ENCODE peak calls at places on chromosomes 11 and 22, in nine cellular contexts. One of them, this sample, is unnamed.

GRCh38 chr11:28176231-28176853 is 68.2 kb downstream of the METTL15 start:
- DNase-seq in transverse colon: no peak
- DNase-seq in GM23338: no peak
- DNase-seq in stomach: no peak
- DNase-seq in K562: no peak
- DNase-seq in HCT116: peak; percentile 34
- DNase-seq in spleen: no peak
- DNase-seq in H1: no peak
- DNase-seq in SK-N-SH: no peak
- DNase-seq in this sample: peak; percentile 7

GRCh38 chr22:19890502-19891349 is 36.1 kb upstream of the GNB1L start:
- DNase-seq in K562: no peak
- DNase-seq in HCT116: no peak
- DNase-seq in spleen: peak; percentile 77
- DNase-seq in GM23338: no peak
- DNase-seq in SK-N-SH: peak; percentile 60
- DNase-seq in transverse colon: no peak
- DNase-seq in H1: no peak
- DNase-seq in stomach: no peak
- DNase-seq in this sample: no peak

GRCh38 chr11:111064118-111064517 is 181.4 kb upstream of the POU2AF2 start:
- DNase-seq in stomach: no peak
- DNase-seq in SK-N-SH: no peak
- DNase-seq in spleen: no peak
- DNase-seq in transverse colon: no peak
- DNase-seq in HCT116: no peak
- DNase-seq in H1: no peak
- DNase-seq in K562: no peak
- DNase-seq in GM23338: no peak
- DNase-seq in this sample: no peak

GRCh38 chr11:72378704-72379383 is 55.5 kb downstream of the CLPB start:
- DNase-seq in GM23338: no peak
- DNase-seq in spleen: no peak
- DNase-seq in H1: no peak
- DNase-seq in stomach: peak; percentile 28
- DNase-seq in transverse colon: peak; percentile 31
- DNase-seq in SK-N-SH: no peak
- DNase-seq in K562: no peak
- DNase-seq in HCT116: no peak
- DNase-seq in this sample: no peak

GRCh38 chr11:103585401-103585800 is 451.0 kb upstream of the DDI1 start:
- DNase-seq in SK-N-SH: no peak
- DNase-seq in transverse colon: no peak
- DNase-seq in H1: no peak
- DNase-seq in K562: no peak
- DNase-seq in spleen: no peak
- DNase-seq in GM23338: no peak
- DNase-seq in stomach: no peak
- DNase-seq in HCT116: no peak
- DNase-seq in this sample: no peak

GRCh38 chr11:77175869-77176539 is 48.0 kb downstream of the MYO7A start:
- DNase-seq in H1: peak; percentile 73
- DNase-seq in SK-N-SH: no peak
- DNase-seq in HCT116: no peak
- DNase-seq in spleen: peak; percentile 86
- DNase-seq in transverse colon: no peak
- DNase-seq in GM23338: peak; percentile 72
- DNase-seq in stomach: no peak
- DNase-seq in K562: no peak
- DNase-seq in this sample: no peak

GRCh38 chr11:127492025-127492424 is 491.5 kb upstream of the KIRREL3 start:
- DNase-seq in spleen: no peak
- DNase-seq in GM23338: no peak
- DNase-seq in HCT116: no peak
- DNase-seq in H1: no peak
- DNase-seq in K562: no peak
- DNase-seq in transverse colon: no peak
- DNase-seq in stomach: no peak
- DNase-seq in SK-N-SH: no peak
- DNase-seq in this sample: no peak

GRCh38 chr11:86938900-86939880 is 16.0 kb downstream of the FZD4 start:
- DNase-seq in HCT116: peak; percentile 37
- DNase-seq in stomach: no peak
- DNase-seq in H1: no peak
- DNase-seq in GM23338: peak; percentile 81
- DNase-seq in K562: peak; percentile 38
- DNase-seq in transverse colon: no peak
- DNase-seq in spleen: no peak
- DNase-seq in SK-N-SH: peak; percentile 41
- DNase-seq in this sample: peak; percentile 57

GRCh38 chr11:110147965-110148709 is 54.9 kb downstream of the ZC3H12C start:
- DNase-seq in GM23338: no peak
- DNase-seq in transverse colon: no peak
- DNase-seq in spleen: no peak
- DNase-seq in SK-N-SH: no peak
- DNase-seq in K562: no peak
- DNase-seq in stomach: no peak
- DNase-seq in H1: no peak
- DNase-seq in HCT116: peak; percentile 12
- DNase-seq in this sample: no peak

GRCh38 chr11:91653091-91653754 is 571.4 kb upstream of the FAT3 start:
- DNase-seq in SK-N-SH: no peak
- DNase-seq in stomach: no peak
- DNase-seq in HCT116: no peak
- DNase-seq in spleen: no peak
- DNase-seq in K562: no peak
- DNase-seq in GM23338: no peak
- DNase-seq in H1: no peak
- DNase-seq in transverse colon: no peak
- DNase-seq in this sample: no peak

GRCh38 chr11:1531961-1532586 is 40.0 kb downstream of the DUSP8 start:
- DNase-seq in GM23338: no peak
- DNase-seq in H1: no peak
- DNase-seq in K562: no peak
- DNase-seq in stomach: no peak
- DNase-seq in SK-N-SH: no peak
- DNase-seq in HCT116: no peak
- DNase-seq in transverse colon: no peak
- DNase-seq in spleen: no peak
- DNase-seq in this sample: no peak

GRCh38 chr11:44108260-44108659 is 12.8 kb downstream of the EXT2 start:
- DNase-seq in SK-N-SH: no peak
- DNase-seq in H1: no peak
- DNase-seq in K562: no peak
- DNase-seq in HCT116: no peak
- DNase-seq in spleen: no peak
- DNase-seq in GM23338: no peak
- DNase-seq in transverse colon: no peak
- DNase-seq in stomach: no peak
- DNase-seq in this sample: no peak

GRCh38 chr11:111105566-111105965 is 140.0 kb upstream of the POU2AF2 start:
- DNase-seq in K562: no peak
- DNase-seq in H1: no peak
- DNase-seq in GM23338: no peak
- DNase-seq in SK-N-SH: no peak
- DNase-seq in HCT116: no peak
- DNase-seq in stomach: no peak
- DNase-seq in spleen: no peak
- DNase-seq in transverse colon: no peak
- DNase-seq in this sample: no peak

GRCh38 chr11:8061555-8062428 is 19.2 kb upstream of the TUB start:
- DNase-seq in GM23338: no peak
- DNase-seq in SK-N-SH: no peak
- DNase-seq in K562: no peak
- DNase-seq in HCT116: no peak
- DNase-seq in stomach: peak; percentile 15
- DNase-seq in spleen: peak; percentile 69
- DNase-seq in transverse colon: no peak
- DNase-seq in H1: peak; percentile 39
- DNase-seq in this sample: no peak
- TF ChIP-seq POLR2AphosphoS5 in GM23338: no peak
- TF ChIP-seq POLR2AphosphoS5 in SK-N-SH: no peak
- TF ChIP-seq POLR2AphosphoS5 in K562: no peak
- TF ChIP-seq POLR2AphosphoS5 in HCT116: no peak
- TF ChIP-seq POLR2AphosphoS5 in stomach: no peak
- TF ChIP-seq POLR2AphosphoS5 in spleen: no peak
- TF ChIP-seq POLR2AphosphoS5 in transverse colon: no peak
- TF ChIP-seq POLR2AphosphoS5 in H1: no peak
- TF ChIP-seq POLR2AphosphoS5 in this sample: no peak

DNA sequence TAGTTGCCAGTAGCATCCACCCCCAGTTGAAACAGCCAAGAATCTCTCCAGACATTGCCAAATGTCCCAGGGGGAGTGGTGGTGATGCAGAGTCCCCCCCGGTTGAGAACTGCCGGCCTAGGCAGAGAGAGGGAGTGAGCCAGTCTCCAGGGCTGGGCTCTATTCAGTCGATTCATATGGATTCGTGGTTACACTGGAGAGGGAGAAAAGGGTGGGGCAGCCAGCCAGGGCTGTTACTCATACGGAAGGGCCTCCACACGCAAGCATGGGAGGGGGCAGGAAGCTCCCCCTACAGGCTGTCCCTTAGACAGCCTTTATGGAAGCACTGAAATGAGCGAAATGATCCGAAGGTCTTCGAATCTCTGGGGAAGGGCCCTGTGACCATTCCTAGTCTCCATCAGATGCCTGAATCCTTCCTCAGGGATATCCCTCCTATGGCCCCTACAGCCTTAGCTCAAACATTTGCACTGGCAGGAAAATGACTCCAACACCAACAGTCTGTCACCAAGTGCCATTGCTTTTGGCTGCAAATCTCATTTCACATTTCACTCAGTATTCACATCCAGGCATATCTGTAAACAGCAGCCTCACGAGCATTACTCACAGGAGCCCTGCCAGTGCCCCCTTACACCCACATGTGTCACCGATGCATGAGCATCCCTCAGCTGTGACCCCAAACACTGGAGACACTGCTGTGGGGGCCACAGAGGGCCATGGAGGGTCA is 18.4 kb upstream of the TLCD5 start:
- DNase-seq in stomach: peak; percentile 69
- DNase-seq in HCT116: peak; percentile 70
- DNase-seq in GM23338: peak; percentile 80
- DNase-seq in spleen: no peak
- DNase-seq in SK-N-SH: no peak
- DNase-seq in transverse colon: peak; percentile 54
- DNase-seq in H1: no peak
- DNase-seq in K562: peak; percentile 61
- DNase-seq in this sample: no peak
- TF ChIP-seq CTCF in stomach: no peak
- TF ChIP-seq CTCF in HCT116: peak; percentile 30
- TF ChIP-seq CTCF in GM23338: peak; percentile 53
- TF ChIP-seq CTCF in spleen: no peak
- TF ChIP-seq CTCF in SK-N-SH: peak; percentile 60
- TF ChIP-seq CTCF in transverse colon: peak; percentile 20
- TF ChIP-seq CTCF in H1: peak; percentile 52
- TF ChIP-seq CTCF in K562: peak; percentile 67
- TF ChIP-seq CTCF in this sample: no peak

DNA sequence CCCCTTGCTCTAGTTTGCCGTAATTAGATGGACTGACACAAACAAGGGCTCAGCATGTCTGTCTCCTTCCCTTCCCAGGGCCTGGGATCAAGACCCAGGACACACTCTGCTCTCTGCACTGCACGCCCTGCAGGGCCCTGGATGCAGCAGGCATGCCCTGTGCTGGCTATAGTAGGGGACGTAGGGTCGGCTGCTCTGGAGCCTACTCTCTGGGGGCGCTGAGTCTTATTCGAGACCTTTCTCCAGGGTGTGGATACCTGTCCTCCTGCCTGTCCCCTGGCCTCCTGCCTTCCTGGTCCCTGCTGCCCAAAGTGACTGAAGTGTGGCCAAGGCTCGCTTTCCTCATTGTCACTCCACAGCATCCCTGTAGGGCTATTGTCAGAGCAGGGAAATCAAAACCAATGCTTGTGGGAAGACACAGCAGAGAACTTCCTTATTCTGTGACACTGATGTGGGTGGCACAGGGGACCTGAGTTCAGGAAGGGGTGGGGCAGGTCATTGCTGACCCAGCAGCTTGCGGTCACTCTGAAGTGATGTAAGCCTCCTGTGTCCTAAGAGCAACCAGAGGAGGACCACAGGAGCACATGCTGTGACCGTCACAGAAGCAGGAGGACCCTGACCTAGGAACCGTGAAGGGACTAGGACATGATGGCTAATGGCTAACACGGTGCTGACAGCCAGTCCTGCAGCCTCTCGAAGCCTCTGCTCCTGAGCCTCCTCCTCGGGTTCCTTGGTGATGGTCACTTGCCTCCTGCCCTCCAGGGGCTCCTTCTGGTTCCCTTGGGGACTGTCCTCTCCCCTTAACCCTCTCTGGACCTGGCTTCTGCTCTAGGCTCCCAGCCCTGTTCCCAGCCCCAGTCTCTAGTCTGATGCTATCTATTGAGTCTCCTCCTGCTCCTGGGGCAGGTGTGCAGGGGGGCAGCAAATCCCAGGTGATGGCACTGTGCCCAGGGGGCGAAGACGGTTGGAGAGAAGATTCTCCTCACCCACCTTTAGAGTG is 10.3 kb downstream of the APOBEC3A start:
- DNase-seq in HCT116: no peak
- DNase-seq in transverse colon: peak; percentile 59
- DNase-seq in K562: no peak
- DNase-seq in GM23338: no peak
- DNase-seq in stomach: peak; percentile 41
- DNase-seq in SK-N-SH: no peak
- DNase-seq in spleen: peak; percentile 90
- DNase-seq in H1: no peak
- DNase-seq in this sample: no peak
- TF ChIP-seq POLR2AphosphoS5 in HCT116: no peak
- TF ChIP-seq POLR2AphosphoS5 in transverse colon: no peak
- TF ChIP-seq POLR2AphosphoS5 in K562: no peak
- TF ChIP-seq POLR2AphosphoS5 in GM23338: no peak
- TF ChIP-seq POLR2AphosphoS5 in stomach: no peak
- TF ChIP-seq POLR2AphosphoS5 in SK-N-SH: no peak
- TF ChIP-seq POLR2AphosphoS5 in spleen: peak; percentile 88
- TF ChIP-seq POLR2AphosphoS5 in H1: no peak
- TF ChIP-seq POLR2AphosphoS5 in this sample: no peak

GRCh38 chr11:26283852-26284421 is 48.0 kb upstream of the ANO3 start:
- DNase-seq in H1: no peak
- DNase-seq in transverse colon: no peak
- DNase-seq in HCT116: no peak
- DNase-seq in GM23338: peak; percentile 13
- DNase-seq in K562: no peak
- DNase-seq in spleen: no peak
- DNase-seq in stomach: no peak
- DNase-seq in SK-N-SH: no peak
- DNase-seq in this sample: no peak

GRCh38 chr11:26287067-26287518 is 44.8 kb upstream of the ANO3 start:
- DNase-seq in stomach: no peak
- DNase-seq in spleen: no peak
- DNase-seq in GM23338: no peak
- DNase-seq in K562: no peak
- DNase-seq in H1: no peak
- DNase-seq in transverse colon: no peak
- DNase-seq in HCT116: no peak
- DNase-seq in SK-N-SH: no peak
- DNase-seq in this sample: no peak

GRCh38 chr11:26285593-26285992 is 46.3 kb upstream of the ANO3 start:
- DNase-seq in SK-N-SH: no peak
- DNase-seq in K562: no peak
- DNase-seq in HCT116: no peak
- DNase-seq in H1: no peak
- DNase-seq in stomach: no peak
- DNase-seq in GM23338: peak; percentile 18
- DNase-seq in spleen: no peak
- DNase-seq in transverse colon: no peak
- DNase-seq in this sample: no peak

GRCh38 chr11:26286472-26287066 is 45.4 kb upstream of the ANO3 start:
- DNase-seq in spleen: no peak
- DNase-seq in SK-N-SH: peak; percentile 47
- DNase-seq in K562: no peak
- DNase-seq in transverse colon: no peak
- DNase-seq in H1: no peak
- DNase-seq in stomach: no peak
- DNase-seq in HCT116: no peak
- DNase-seq in GM23338: peak; percentile 67
- DNase-seq in this sample: no peak
- TF ChIP-seq CTCF in spleen: no peak
- TF ChIP-seq CTCF in SK-N-SH: peak; percentile 56
- TF ChIP-seq CTCF in K562: peak; percentile 17
- TF ChIP-seq CTCF in transverse colon: no peak
- TF ChIP-seq CTCF in H1: peak; percentile 11
- TF ChIP-seq CTCF in stomach: peak; percentile 9
- TF ChIP-seq CTCF in HCT116: peak; percentile 3
- TF ChIP-seq CTCF in GM23338: peak; percentile 56
- TF ChIP-seq CTCF in this sample: peak; percentile 71